ENCODE peak calls at places on chromosomes 1 and 21, in seven cellular contexts. K is neuronal stem cell, R is mesenchymal stem cell, G is IMR-90, Y is mesendoderm, A is trophoblast cell, X is H9. V is an unnamed sample.

GRCh38 chr1:109725510-109725909 is 13.5 kb downstream of the GSTM5 start:
- DNase-seq in K (no peak), R (no peak), G (no peak), Y (no peak), A (peak; percentile 83), X (no peak), V (no peak)

GRCh38 chr1:25431495-25432363 is 1.0 kb downstream of the MACO1 start:
- DNase-seq in K (peak; percentile 8), R (peak; percentile 40), G (no peak), Y (no peak), A (peak; percentile 7), X (peak; percentile 39), V (peak; percentile 61)

GRCh38 chr21:43611598-43612369 is 47.5 kb downstream of the HSF2BP start:
- DNase-seq in K (peak; percentile 32), R (peak; percentile 92), G (peak; percentile 95), Y (peak; percentile 73), A (peak; percentile 80), X (peak; percentile 73), V (peak; percentile 75)

GRCh38 chr21:45309541-45310381 is 22.1 kb upstream of the POFUT2 start:
- DNase-seq in K (no peak), R (no peak), G (no peak), Y (no peak), A (no peak), X (no peak), V (no peak)

GRCh38 chr1:219324629-219325367 is 151.1 kb downstream of the LYPLAL1 start:
- DNase-seq in K (no peak), R (peak; percentile 90), G (peak; percentile 98), Y (no peak), A (peak; percentile 83), X (no peak), V (no peak)

GRCh38 chr1:172874950-172875349 is 175.8 kb downstream of the TNFSF18 start:
- DNase-seq in K (no peak), R (no peak), G (peak; percentile 54), Y (no peak), A (no peak), X (no peak), V (no peak)

GRCh38 chr1:166113031-166113430 is 53.8 kb downstream of the FAM78B start:
- DNase-seq in K (no peak), R (no peak), G (no peak), Y (no peak), A (no peak), X (no peak), V (no peak)

GRCh38 chr1:208132287-208132882 is 111.8 kb downstream of the PLXNA2 start:
- DNase-seq in K (peak; percentile 70), R (peak; percentile 70), G (peak; percentile 42), Y (peak; percentile 90), A (peak; percentile 85), X (peak; percentile 88), V (peak; percentile 54)

GRCh38 chr1:8880068-8880676 is 1.7 kb upstream of the ENO1 start:
- DNase-seq in K (no peak), R (peak; percentile 91), G (peak; percentile 97), Y (peak; percentile 88), A (no peak), X (peak; percentile 51), V (no peak)

GRCh38 chr1:247182994-247183393 is 11.2 kb upstream of the ZNF124 start:
- DNase-seq in K (no peak), R (no peak), G (no peak), Y (no peak), A (no peak), X (no peak), V (no peak)

GRCh38 chr1:203404546-203404945 is 53.6 kb upstream of the FMOD start:
- DNase-seq in K (no peak), R (no peak), G (no peak), Y (no peak), A (no peak), X (no peak), V (no peak)

GRCh38 chr1:46580140-46580903 is 23.7 kb downstream of the MKNK1 start:
- DNase-seq in K (no peak), R (no peak), G (peak; percentile 13), Y (no peak), A (no peak), X (no peak), V (no peak)

GRCh38 chr1:227734546-227734857 is 600 bp downstream of the JMJD4 start:
- DNase-seq in K (no peak), R (no peak), G (no peak), Y (peak; percentile 15), A (peak; percentile 6), X (no peak), V (no peak)

GRCh38 chr1:8427986-8428385 is 110.1 kb downstream of the SLC45A1 start:
- DNase-seq in K (no peak), R (no peak), G (no peak), Y (no peak), A (no peak), X (no peak), V (no peak)

GRCh38 chr1:182549811-182550210 is 39.2 kb downstream of the RNASEL start:
- DNase-seq in K (no peak), R (no peak), G (no peak), Y (no peak), A (peak; percentile 50), X (no peak), V (no peak)

GRCh38 chr1:244064621-244065020 is 13.5 kb downstream of the ZBTB18 start:
- DNase-seq in K (no peak), R (no peak), G (no peak), Y (no peak), A (no peak), X (no peak), V (no peak)

GRCh38 chr1:226990133-226990716 is 50.1 kb downstream of the COQ8A start:
- DNase-seq in K (no peak), R (no peak), G (no peak), Y (no peak), A (no peak), X (no peak), V (no peak)

GRCh38 chr1:168112673-168113305 is 23.9 kb downstream of the GPR161 start:
- DNase-seq in K (no peak), R (peak; percentile 69), G (peak; percentile 81), Y (peak; percentile 77), A (peak; percentile 3), X (no peak), V (no peak)

GRCh38 chr1:231162300-231162969 is 577 bp downstream of the TRIM67 start:
- DNase-seq in K (peak; percentile 73), R (peak; percentile 36), G (peak; percentile 26), Y (peak; percentile 75), A (peak; percentile 68), X (peak; percentile 76), V (peak; percentile 34)

GRCh38 chr21:9737871-9738520 is 783.4 kb upstream of the TPTE start:
- DNase-seq in K (no peak), R (no peak), G (no peak), Y (no peak), A (peak; percentile 51), X (no peak), V (no peak)

GRCh38 chr1:156060937-156061636 is at the start of gene RAB25:
- DNase-seq in K (no peak), R (no peak), G (no peak), Y (peak; percentile 93), A (peak; percentile 84), X (peak; percentile 94), V (peak; percentile 66)

GRCh38 chr1:149937779-149938178 is 1.1 kb upstream of the MTMR11 start:
- DNase-seq in K (no peak), R (peak; percentile 37), G (no peak), Y (no peak), A (no peak), X (no peak), V (no peak)

GRCh38 chr1:115929846-115930245 is 46.5 kb upstream of the SLC22A15 start:
- DNase-seq in K (no peak), R (no peak), G (peak; percentile 30), Y (no peak), A (no peak), X (no peak), V (no peak)

DNA sequence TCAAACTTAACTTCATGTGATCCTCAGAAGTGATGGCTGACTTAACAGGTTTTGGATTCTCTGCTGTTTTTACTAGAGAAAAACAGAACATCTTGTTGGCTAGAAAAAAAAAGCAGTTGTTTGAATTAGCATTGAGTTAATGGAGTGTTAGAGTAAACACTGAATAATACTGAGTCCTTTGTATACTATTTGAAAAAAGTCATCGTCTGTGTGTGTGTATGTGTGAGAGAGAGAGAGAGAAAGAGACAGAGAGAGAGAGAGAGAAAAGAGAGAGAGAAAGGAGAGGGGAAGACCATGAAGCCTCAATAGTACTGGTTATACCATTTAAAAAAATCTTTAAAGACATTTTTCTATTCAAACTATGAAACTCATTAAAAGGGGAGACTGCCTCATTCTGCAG is 10.3 kb downstream of the ZNF697 start:
- DNase-seq in K (no peak), R (peak; percentile 57), G (peak; percentile 57), Y (no peak), A (no peak), X (no peak), V (no peak)
- H3K4me2 ChIP-seq in K (no peak overlapping the region), R (no peak overlapping the region), G (no peak overlapping the region), Y (no peak overlapping the region), A (no peak overlapping the region), X (no peak overlapping the region), V (no peak overlapping the region)

GRCh38 chr1:1359316-1359667 is 937 bp upstream of the MXRA8 start:
- DNase-seq in K (no peak), R (peak; percentile 84), G (peak; percentile 83), Y (no peak), A (no peak), X (no peak), V (no peak)
- H3K4ac ChIP-seq in K (peak overlapping the region; percentile 94), R (peak overlapping the region; percentile 100), G (peak overlapping the region; percentile 99), Y (no peak overlapping the region), A (peak overlapping the region; percentile 85), X (no peak overlapping the region), V (no peak overlapping the region)

DNA sequence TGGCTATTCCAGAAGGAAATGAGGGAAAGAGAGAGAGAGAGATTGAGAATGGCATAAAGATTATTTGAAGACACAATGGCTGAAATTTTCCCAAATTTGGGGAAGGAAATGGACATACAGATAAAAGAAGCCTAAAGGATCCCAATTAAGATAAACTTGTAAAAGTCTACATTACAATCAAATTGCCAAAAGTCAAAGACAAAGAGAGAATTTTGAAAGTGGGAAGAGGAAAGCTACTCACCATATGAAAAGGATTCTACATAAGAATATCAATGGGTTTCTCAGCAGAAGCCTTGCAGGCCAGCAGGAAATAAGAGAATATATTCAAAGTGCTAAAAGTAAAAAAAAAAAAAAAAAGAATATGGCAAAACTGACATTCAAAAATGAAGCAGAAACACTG is 233.0 kb upstream of the NFIA start:
- DNase-seq in K (no peak), R (no peak), G (no peak), Y (no peak), A (no peak), X (no peak), V (peak; percentile 29)
- H3K4me2 ChIP-seq in K (no peak overlapping the region), R (no peak overlapping the region), G (no peak overlapping the region), Y (no peak overlapping the region), A (no peak overlapping the region), X (no peak overlapping the region), V (no peak overlapping the region)

GRCh38 chr1:24373044-24373443 is 40.5 kb downstream of the STPG1 start:
- DNase-seq in K (no peak), R (no peak), G (no peak), Y (no peak), A (no peak), X (no peak), V (no peak)

GRCh38 chr1:24379733-24380315 is 33.8 kb downstream of the STPG1 start:
- DNase-seq in K (no peak), R (peak; percentile 27), G (peak; percentile 76), Y (no peak), A (peak; percentile 32), X (no peak), V (peak; percentile 22)

GRCh38 chr1:24369801-24370200 is 43.8 kb downstream of the STPG1 start:
- DNase-seq in K (no peak), R (no peak), G (no peak), Y (no peak), A (no peak), X (no peak), V (no peak)

GRCh38 chr1:24373710-24374109 is 39.9 kb downstream of the STPG1 start:
- DNase-seq in K (no peak), R (no peak), G (no peak), Y (no peak), A (no peak), X (no peak), V (no peak)

GRCh38 chr1:24374891-24375786 is 38.4 kb downstream of the STPG1 start:
- DNase-seq in K (peak; percentile 48), R (no peak), G (peak; percentile 16), Y (peak; percentile 52), A (peak; percentile 45), X (peak; percentile 45), V (peak; percentile 41)
- H3K4ac ChIP-seq in K (no peak overlapping the region), R (no peak overlapping the region), G (no peak overlapping the region), Y (no peak overlapping the region), A (no peak overlapping the region), X (no peak overlapping the region), V (no peak overlapping the region)